ENCODE peak calls at places on chromosomes 6 and 20, in six cellular contexts. V is BE2C, F is mesendoderm, I is mucosa of descending colon, W is A549, M is psoas muscle. A is an unnamed sample.

GRCh38 chr6:168145747-168146596 is 67.0 kb upstream of the FRMD1 start:
- DNase-seq in W (no peak), M (no peak), V (no peak), I (peak; percentile 25), F (no peak), A (no peak)

GRCh38 chr6:84516151-84516550 is 248.2 kb downstream of the TBX18 start:
- DNase-seq in F (no peak), V (no peak), W (no peak), I (no peak), M (no peak), A (no peak)

GRCh38 chr6:31057426-31058003 is 47.2 kb downstream of the MUC22 start:
- DNase-seq in I (no peak), M (no peak), V (no peak), F (no peak), W (no peak), A (no peak)

GRCh38 chr6:53244958-53245357 is 96.3 kb upstream of the GCM1 start:
- DNase-seq in F (no peak), I (peak; percentile 60), W (no peak), M (no peak), V (no peak), A (no peak)

GRCh38 chr20:2470051-2470431 is 548 bp downstream of the SNRPB start:
- DNase-seq in F (peak; percentile 52), M (peak; percentile 29), W (peak; percentile 59), V (peak; percentile 39), I (peak; percentile 64), A (no peak)

GRCh38 chr6:117072134-117072533 is 193.2 kb upstream of the VGLL2 start:
- DNase-seq in W (no peak), I (no peak), V (peak; percentile 10), M (peak; percentile 18), F (no peak), A (no peak)

GRCh38 chr20:1912646-1913045 is 17.4 kb downstream of the SIRPA start:
- DNase-seq in M (no peak), W (no peak), I (no peak), F (no peak), V (no peak), A (no peak)

GRCh38 chr6:80165819-80166218 is 59.3 kb downstream of the BCKDHB start:
- DNase-seq in W (no peak), I (no peak), M (no peak), F (no peak), V (no peak), A (no peak)

GRCh38 chr6:89260832-89261231 is 43.7 kb upstream of the GABRR1 start:
- DNase-seq in W (no peak), F (no peak), V (no peak), M (no peak), I (no peak), A (no peak)

GRCh38 chr6:153032255-153032882 is 29.9 kb upstream of the MTRF1L start:
- DNase-seq in V (no peak), W (peak; percentile 46), I (no peak), M (no peak), F (peak; percentile 44), A (no peak)

DNA sequence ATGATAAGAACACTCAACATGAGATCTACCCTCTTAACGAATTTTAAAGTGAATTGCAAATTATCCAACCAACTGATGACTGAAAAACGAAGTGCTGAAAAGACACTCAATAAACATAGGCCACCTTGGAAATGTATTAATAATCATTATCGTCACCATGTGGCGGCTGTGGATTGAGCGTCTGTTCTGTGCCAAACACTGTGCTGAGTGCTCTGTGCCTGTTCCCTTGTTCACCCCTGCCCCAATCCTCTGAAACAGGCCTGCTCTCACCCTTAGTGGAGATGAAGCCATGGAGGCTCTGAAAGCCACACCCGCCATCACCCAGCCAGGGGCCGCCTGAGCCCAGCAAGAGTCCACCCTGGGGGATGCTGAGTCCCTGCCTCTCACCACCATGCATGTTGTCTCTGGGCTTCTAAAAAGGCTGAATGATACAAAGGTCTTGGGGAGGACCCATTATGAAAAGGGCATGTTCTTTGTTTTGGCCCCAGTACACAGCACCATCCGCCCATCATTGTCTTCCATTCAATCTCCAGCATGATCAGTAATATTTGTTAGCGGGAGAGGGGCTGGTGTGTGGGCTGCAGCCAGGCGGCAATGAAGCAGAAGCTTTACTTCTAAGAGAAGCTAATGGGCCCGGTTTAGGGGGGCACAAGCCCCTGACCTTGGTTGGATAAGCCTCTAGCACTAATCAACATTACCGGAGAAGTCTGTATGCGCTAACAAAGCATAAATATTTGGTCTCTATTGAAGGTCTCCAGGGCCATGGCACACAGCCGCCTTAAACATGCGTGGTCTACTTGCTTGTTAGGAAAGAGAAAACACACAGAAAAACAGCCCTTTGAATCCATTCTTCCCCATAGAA is 34.7 kb upstream of the APCDD1L start:
- DNase-seq in M (no peak), I (no peak), F (no peak), W (no peak), V (no peak), A (no peak)
- H3K4me1 ChIP-seq in M (no peaks in the 10 kb centered on the region), I (no peaks in the 10 kb centered on the region), F (peaks cover 3% of the 10 kb centered on the region), W (peaks cover 4% of the 10 kb centered on the region), V (peaks cover 29% of the 10 kb centered on the region), A (peaks cover 7% of the 10 kb centered on the region)

GRCh38 chr6:135183532-135184440 is 2.7 kb downstream of the MYB start:
- DNase-seq in V (peak; percentile 33), M (no peak), W (peak; percentile 64), F (peak; percentile 89), I (peak; percentile 87), A (no peak)

GRCh38 chr6:135188718-135189117 is 7.6 kb downstream of the MYB start:
- DNase-seq in M (no peak), F (no peak), I (no peak), W (no peak), V (no peak), A (no peak)

GRCh38 chr6:135185483-135185882 is 4.4 kb downstream of the MYB start:
- DNase-seq in W (no peak), M (no peak), F (no peak), V (no peak), I (no peak), A (no peak)

GRCh38 chr6:135187372-135187771 is 6.3 kb downstream of the MYB start:
- DNase-seq in W (no peak), M (no peak), I (no peak), V (no peak), F (no peak), A (no peak)

DNA sequence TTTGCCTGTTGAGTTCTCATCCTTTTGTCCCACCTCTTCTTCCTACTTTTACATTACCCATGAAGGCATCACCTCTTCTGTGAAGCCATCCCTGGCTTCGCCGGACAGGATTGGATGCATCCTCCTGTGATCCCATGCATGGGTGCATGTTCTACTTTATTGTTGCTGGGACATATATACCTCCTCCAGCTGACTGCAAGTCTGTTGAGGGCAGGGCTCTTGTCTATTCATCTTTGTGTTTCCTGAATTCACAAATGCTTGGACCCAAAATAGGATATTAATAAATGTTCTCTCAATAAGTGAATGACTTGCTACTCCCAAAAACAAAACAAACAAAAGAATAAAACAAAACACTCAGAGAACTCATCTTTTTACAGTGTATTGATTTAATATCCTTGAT is 5.1 kb downstream of the MYB start:
- DNase-seq in I (no peak), V (no peak), W (no peak), M (no peak), F (no peak), A (no peak)
- H3K4me1 ChIP-seq in I (peaks cover 4% of the 10 kb centered on the region), V (no peaks in the 10 kb centered on the region), W (no peaks in the 10 kb centered on the region), M (peaks cover 33% of the 10 kb centered on the region), F (no peaks in the 10 kb centered on the region), A (peaks cover 8% of the 10 kb centered on the region)

DNA sequence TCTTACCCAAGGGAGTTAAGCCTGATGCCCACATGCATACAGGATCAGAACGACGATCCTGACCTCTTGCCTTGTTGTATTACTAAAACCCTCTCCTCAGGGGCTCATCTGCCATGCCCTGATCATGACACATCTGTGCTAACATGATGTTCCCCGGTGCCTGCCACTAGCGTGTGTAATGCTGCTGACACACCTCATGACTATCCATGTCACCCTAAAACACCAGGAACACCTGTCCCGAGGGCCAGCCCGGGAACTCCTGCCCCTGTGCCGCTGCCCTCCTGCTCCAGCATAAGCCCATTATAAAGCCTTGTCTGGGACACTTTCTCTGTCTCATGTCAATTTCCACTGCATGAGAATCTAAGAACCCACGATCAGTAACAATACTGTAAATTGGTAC is 7.6 kb downstream of the SERPINB6 start:
- DNase-seq in I (no peak), F (no peak), M (no peak), W (no peak), V (no peak), A (no peak)
- H3K4me1 ChIP-seq in I (peaks cover 26% of the 10 kb centered on the region), F (no peaks in the 10 kb centered on the region), M (peaks cover 27% of the 10 kb centered on the region), W (peaks cover 35% of the 10 kb centered on the region), V (no peaks in the 10 kb centered on the region), A (peaks cover 11% of the 10 kb centered on the region)

DNA sequence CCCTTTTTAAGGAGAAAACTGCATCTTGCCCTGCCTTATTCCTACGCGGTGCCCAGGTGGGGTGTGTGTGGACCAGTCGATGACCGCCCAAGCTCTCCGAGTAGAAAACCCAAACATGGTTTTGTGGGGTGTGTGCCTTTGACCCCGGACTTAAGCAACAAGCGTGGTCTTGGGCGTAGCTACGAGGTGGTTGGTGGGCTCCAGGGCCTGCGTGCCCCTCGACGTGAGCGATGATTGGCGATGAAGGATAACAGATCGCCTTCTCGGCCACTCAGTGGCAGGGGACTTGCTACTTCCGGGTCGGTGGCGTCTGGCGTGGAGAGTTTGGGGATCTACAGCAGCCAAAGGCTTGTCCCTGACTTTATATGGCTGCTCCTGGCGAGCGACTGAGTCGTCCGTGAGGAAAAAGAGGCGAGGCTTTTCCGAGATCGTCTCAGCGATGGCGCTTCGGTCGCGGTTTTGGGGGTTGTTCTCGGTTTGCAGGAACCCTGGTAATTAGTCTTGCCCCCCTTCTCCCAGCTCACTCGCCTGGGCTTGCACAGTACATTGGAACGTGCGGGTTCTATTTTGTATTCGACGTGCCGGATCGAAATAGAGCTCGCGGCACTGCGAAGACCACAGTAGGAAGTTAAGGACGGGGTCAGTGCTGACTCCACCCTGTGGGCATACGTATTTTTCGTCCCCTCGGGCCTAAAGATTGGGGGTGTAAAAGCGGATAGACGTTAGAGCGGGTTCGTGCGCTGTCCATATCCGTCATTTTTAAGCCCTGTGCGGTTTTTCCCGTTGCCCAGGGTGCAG is at the start of gene MRPL18:
- DNase-seq in I (peak; percentile 97), W (peak; percentile 98), V (peak; percentile 94), M (peak; percentile 95), F (peak; percentile 99), A (peak; percentile 85)
- H3K4me1 ChIP-seq in I (peaks cover 33% of the 10 kb centered on the region), W (peaks cover 42% of the 10 kb centered on the region), V (no peaks in the 10 kb centered on the region), M (peaks cover 32% of the 10 kb centered on the region), F (no peaks in the 10 kb centered on the region), A (peaks cover 43% of the 10 kb centered on the region)